ENCODE peak calls at places on chromosome 5, in four cellular contexts. B, M, F and I are unnamed samples.

GRCh38 chr5:102540251-102540812 is 41.5 kb upstream of the SLCO6A1 start:
- DNase-seq in B (no peak), M (no peak), F (no peak), I (no peak)

GRCh38 chr5:120146787-120147186 is 317.3 kb upstream of the PRR16 start:
- DNase-seq in B (no peak), M (no peak), F (no peak), I (no peak)

GRCh38 chr5:136190904-136191303 is 2.1 kb downstream of the SMIM32 start:
- DNase-seq in B (no peak), M (no peak), F (no peak), I (no peak)

GRCh38 chr5:166596043-166596442 is 1695.4 kb upstream of the WWC1 start:
- DNase-seq in B (no peak), M (no peak), F (no peak), I (no peak)

GRCh38 chr5:138716456-138716924 is 36.7 kb upstream of the CTNNA1 start:
- DNase-seq in B (peak; percentile 30), M (peak; percentile 39), F (no peak), I (no peak)

GRCh38 chr5:167916261-167916660 is 375.2 kb upstream of the WWC1 start:
- DNase-seq in B (no peak), M (no peak), F (no peak), I (no peak)

GRCh38 chr5:109125755-109126429 is 283.9 kb downstream of the PJA2 start:
- DNase-seq in B (no peak), M (no peak), F (no peak), I (no peak)

GRCh38 chr5:146130440-146131045 is 25.2 kb upstream of the PLAC8L1 start:
- DNase-seq in B (peak; percentile 23), M (peak; percentile 4), F (no peak), I (no peak)

GRCh38 chr5:122846051-122846567 is 696 bp downstream of the SNX24 start:
- DNase-seq in B (peak; percentile 47), M (peak; percentile 84), F (no peak), I (no peak)

GRCh38 chr5:99866740-99867139 is 668.4 kb upstream of the FAM174A start:
- DNase-seq in B (no peak), M (no peak), F (no peak), I (no peak)

GRCh38 chr5:22238047-22238446 is 615.1 kb downstream of the CDH12 start:
- DNase-seq in B (no peak), M (no peak), F (no peak), I (no peak)

GRCh38 chr5:161544350-161544765 is 2.2 kb downstream of the GABRB2 start:
- DNase-seq in B (peak; percentile 55), M (peak; percentile 30), F (peak; percentile 44), I (no peak)

GRCh38 chr5:123124495-123125171 is 35.6 kb downstream of the PRDM6 start:
- DNase-seq in B (no peak), M (no peak), F (no peak), I (no peak)

GRCh38 chr5:33657804-33658435 is 217.2 kb downstream of the TARS1 start:
- DNase-seq in B (no peak), M (no peak), F (no peak), I (peak; percentile 47)

GRCh38 chr5:176843673-176844072 is 33.3 kb downstream of the UNC5A start:
- DNase-seq in B (no peak), M (no peak), F (no peak), I (no peak)

GRCh38 chr5:138844812-138845513 is 30.2 kb downstream of the LRRTM2 start:
- DNase-seq in B (no peak), M (no peak), F (no peak), I (no peak)

GRCh38 chr5:123699571-123699970 is 187.6 kb downstream of the CSNK1G3 start:
- DNase-seq in B (no peak), M (no peak), F (no peak), I (no peak)

GRCh38 chr5:150624334-150625163 is 15.9 kb upstream of the SYNPO start:
- DNase-seq in B (no peak), M (no peak), F (peak; percentile 76), I (no peak)

GRCh38 chr5:82766216-82766615 is 311.0 kb downstream of the TMEM167A start:
- DNase-seq in B (no peak), M (no peak), F (no peak), I (no peak)

GRCh38 chr5:139155333-139155732 is 42.8 kb downstream of the SIL1 start:
- DNase-seq in B (no peak), M (no peak), F (no peak), I (no peak)

GRCh38 chr5:111694183-111694582 is 62.8 kb downstream of the NREP start:
- DNase-seq in B (peak; percentile 22), M (no peak), F (no peak), I (no peak)

GRCh38 chr5:168168978-168169696 is 122.3 kb upstream of the WWC1 start:
- DNase-seq in B (no peak), M (no peak), F (no peak), I (no peak)

GRCh38 chr5:90226433-90227099 is 183.0 kb downstream of the CETN3 start:
- DNase-seq in B (no peak), M (no peak), F (no peak), I (no peak)

GRCh38 chr5:115267617-115268016 is 4.9 kb upstream of the PGGT1B start:
- DNase-seq in B (no peak), M (no peak), F (no peak), I (no peak)

GRCh38 chr5:107425541-107426031 is 245.2 kb downstream of the EFNA5 start:
- DNase-seq in B (peak; percentile 78), M (no peak), F (no peak), I (no peak)

GRCh38 chr5:54638090-54638489 is 120.5 kb downstream of the SNX18 start:
- DNase-seq in B (no peak), M (no peak), F (no peak), I (no peak)

GRCh38 chr5:123438902-123439301 is 15.7 kb upstream of the CEP120 start:
- DNase-seq in B (peak; percentile 18), M (no peak), F (no peak), I (no peak)

GRCh38 chr5:80010754-80011392 is 19.8 kb upstream of the MTX3 start:
- DNase-seq in B (no peak), M (no peak), F (no peak), I (no peak)

GRCh38 chr5:45793638-45794532 is 97.7 kb upstream of the HCN1 start:
- DNase-seq in B (no peak), M (no peak), F (no peak), I (no peak)

GRCh38 chr5:39760385-39761198 is 335.8 kb upstream of the DAB2 start:
- DNase-seq in B (peak; percentile 44), M (no peak), F (no peak), I (no peak)

GRCh38 chr5:133265720-133266575 is 214.1 kb downstream of the HSPA4 start:
- DNase-seq in B (no peak), M (peak; percentile 22), F (no peak), I (no peak)

GRCh38 chr5:153831976-153832375 is 206.7 kb downstream of the FAM114A2 start:
- DNase-seq in B (peak; percentile 62), M (peak; percentile 5), F (peak; percentile 68), I (no peak)

GRCh38 chr5:149857499-149857898 is 87.1 kb downstream of the PDE6A start:
- DNase-seq in B (peak; percentile 58), M (no peak), F (no peak), I (no peak)

DNA sequence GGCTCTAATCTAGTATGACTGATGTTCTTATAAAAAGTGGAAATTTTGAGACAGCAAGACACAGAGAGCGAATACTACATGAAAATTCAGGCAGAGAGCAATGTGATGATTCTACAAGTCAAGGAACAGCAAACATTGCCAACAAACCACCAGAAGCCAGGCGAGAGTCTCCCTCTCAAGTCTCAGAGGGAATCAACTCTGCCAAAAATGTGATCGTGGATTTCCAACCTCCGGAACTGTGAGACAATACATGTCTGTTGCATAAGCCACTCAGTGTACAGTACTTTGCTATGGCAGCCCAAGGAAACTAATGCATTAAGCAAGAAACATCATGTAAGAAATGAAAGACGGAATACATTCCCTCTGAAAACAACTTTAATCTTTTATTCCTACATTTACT is 52.1 kb upstream of the CCNG1 start:
- DNase-seq in B (no peak), M (no peak), F (no peak), I (no peak)
- TF ChIP-seq MAX in B (no peak), M (no peak), F (no peak), I (no peak)

DNA sequence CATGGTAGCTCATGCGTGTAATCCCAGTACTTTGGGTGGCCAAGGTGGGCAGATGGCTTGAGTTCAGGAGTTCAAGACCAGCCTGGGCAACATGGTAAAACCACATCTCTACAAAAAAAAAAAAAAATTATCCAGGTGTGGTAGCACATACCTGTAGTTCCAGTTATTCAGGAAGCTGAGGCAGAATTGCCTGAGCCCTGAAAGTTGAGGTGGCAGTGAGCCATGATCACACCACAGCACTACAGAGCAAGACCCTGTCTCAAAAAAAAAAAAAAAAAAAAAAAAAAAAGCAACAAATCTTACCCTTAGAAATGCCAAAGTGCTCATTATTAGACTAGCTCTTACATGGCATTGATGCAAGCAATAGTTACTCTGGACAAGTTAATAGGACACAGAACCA is 724.9 kb downstream of the MAT2B start:
- DNase-seq in B (no peak), M (no peak), F (no peak), I (no peak)
- TF ChIP-seq JUN in B (no peak), M (no peak), F (no peak), I (no peak)

GRCh38 chr5:124981901-124982300 is 235.5 kb upstream of the ZNF608 start:
- DNase-seq in B (no peak), M (peak; percentile 6), F (no peak), I (no peak)

GRCh38 chr5:124976086-124976485 is 229.6 kb upstream of the ZNF608 start:
- DNase-seq in B (no peak), M (no peak), F (no peak), I (no peak)

GRCh38 chr5:124986170-124986569 is 239.7 kb upstream of the ZNF608 start:
- DNase-seq in B (no peak), M (no peak), F (no peak), I (no peak)

GRCh38 chr5:124979174-124979573 is 232.7 kb upstream of the ZNF608 start:
- DNase-seq in B (peak; percentile 32), M (no peak), F (no peak), I (no peak)

GRCh38 chr5:124980174-124980941 is 233.9 kb upstream of the ZNF608 start:
- DNase-seq in B (no peak), M (no peak), F (no peak), I (peak; percentile 61)
- TF ChIP-seq KDM1A in B (no peak), M (no peak), F (no peak), I (no peak)

DNA sequence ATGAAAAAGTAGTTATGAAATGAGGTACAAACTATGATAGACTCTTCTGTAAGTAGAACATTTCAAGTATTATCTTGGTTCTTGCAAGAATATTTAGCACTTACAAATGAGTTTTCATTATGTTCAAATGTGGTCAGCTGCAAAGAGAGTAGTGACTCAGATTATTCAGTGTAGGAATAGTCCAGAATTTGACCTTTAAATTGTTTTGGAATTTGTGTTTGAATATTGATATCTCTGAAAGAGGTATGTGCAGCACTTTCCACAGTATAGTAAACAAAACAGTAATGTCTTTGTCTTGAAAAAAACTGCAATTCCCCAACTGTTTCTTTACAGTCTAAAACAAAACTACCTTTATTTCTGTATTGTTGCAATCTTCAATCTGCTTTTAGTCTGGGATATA is 56.1 kb downstream of the WDR70 start:
- DNase-seq in B (no peak), M (peak; percentile 55), F (no peak), I (no peak)
- TF ChIP-seq MAX in B (no peak), M (no peak), F (no peak), I (no peak)